ENCODE peak calls at places on chromosomes 6 and 20, in nine cellular contexts. Z, A, G, N, C, J, B, W and Q are unnamed samples.

GRCh38 chr6:42136508-42137191 is 5.8 kb downstream of the C6orf132 start:
- DNase-seq in A (no peak), W (no peak), J (no peak), C (no peak), G (no peak), Z (no peak), B (no peak), N (peak; percentile 87), Q (peak; percentile 26)

GRCh38 chr6:104689551-104690205 is 170.0 kb downstream of the HACE1 start:
- DNase-seq in C (no peak), Z (no peak), G (no peak), W (no peak), B (no peak), J (no peak), N (no peak), A (no peak), Q (no peak)

GRCh38 chr20:46128310-46129151 is 10.4 kb downstream of the CD40 start:
- DNase-seq in G (peak; percentile 22), C (peak; percentile 36), J (no peak), Z (no peak), A (no peak), N (no peak), W (peak; percentile 35), B (peak; percentile 69), Q (peak; percentile 61)

GRCh38 chr6:113488812-113489685 is 368.1 kb upstream of the MARCKS start:
- DNase-seq in N (no peak), J (no peak), B (no peak), W (no peak), Z (no peak), A (no peak), C (no peak), G (no peak), Q (no peak)

GRCh38 chr6:12324096-12324495 is 33.9 kb downstream of the EDN1 start:
- DNase-seq in N (no peak), W (no peak), B (no peak), J (no peak), A (no peak), G (no peak), Z (no peak), C (no peak), Q (no peak)

GRCh38 chr6:147642458-147642857 is 134.0 kb downstream of the SAMD5 start:
- DNase-seq in N (no peak), J (no peak), G (no peak), B (no peak), C (no peak), W (no peak), A (no peak), Z (no peak), Q (no peak)

GRCh38 chr6:52495859-52496396 is 75.8 kb downstream of the EFHC1 start:
- DNase-seq in G (no peak), B (no peak), C (no peak), Z (no peak), W (no peak), J (no peak), A (no peak), N (no peak), Q (no peak)

GRCh38 chr6:166570929-166571699 is 15.4 kb downstream of the RAMACL start:
- DNase-seq in C (no peak), N (no peak), Z (no peak), G (no peak), A (no peak), B (no peak), J (no peak), W (no peak), Q (no peak)

GRCh38 chr20:46108435-46108841 is 9.7 kb upstream of the CD40 start:
- DNase-seq in A (no peak), W (no peak), C (no peak), N (peak; percentile 74), G (no peak), Z (no peak), B (no peak), J (no peak), Q (no peak)

GRCh38 chr6:94668896-94669295 is 908.4 kb upstream of the MANEA start:
- DNase-seq in A (no peak), J (no peak), B (no peak), G (no peak), C (no peak), N (no peak), W (no peak), Z (no peak), Q (no peak)

GRCh38 chr6:133169901-133170300 is 71.3 kb upstream of the EYA4 start:
- DNase-seq in N (no peak), B (no peak), J (no peak), W (no peak), A (no peak), Z (no peak), G (no peak), C (no peak), Q (no peak)

GRCh38 chr6:2266845-2267244 is 21.4 kb upstream of the GMDS start:
- DNase-seq in C (no peak), G (no peak), Z (no peak), W (no peak), J (no peak), N (no peak), B (no peak), A (no peak), Q (no peak)

GRCh38 chr6:24951831-24952299 is 16.1 kb upstream of the RIPOR2 start:
- DNase-seq in B (no peak), J (no peak), C (no peak), Z (no peak), G (peak; percentile 13), W (no peak), A (peak; percentile 37), N (no peak), Q (no peak)

GRCh38 chr6:159168536-159169192 is 536 bp upstream of the FNDC1 start:
- DNase-seq in N (no peak), G (peak; percentile 24), Z (peak; percentile 47), J (no peak), B (no peak), W (peak; percentile 38), A (no peak), C (peak; percentile 39), Q (peak; percentile 61)

GRCh38 chr6:45514454-45514853 is 136.7 kb upstream of the SUPT3H start:
- DNase-seq in J (no peak), A (no peak), G (no peak), B (no peak), C (no peak), N (no peak), W (no peak), Z (no peak), Q (no peak)

GRCh38 chr6:44725070-44725469 is 337.6 kb downstream of the CDC5L start:
- DNase-seq in W (no peak), J (no peak), B (no peak), Z (no peak), A (no peak), C (no peak), G (no peak), N (no peak), Q (no peak)

GRCh38 chr6:15887491-15888461 is 224.9 kb upstream of the DTNBP1 start:
- DNase-seq in N (no peak), B (no peak), A (no peak), Z (no peak), G (no peak), C (no peak), J (no peak), W (no peak), Q (no peak)

GRCh38 chr6:106745824-106746610 is 116.6 kb downstream of the QRSL1 start:
- DNase-seq in C (no peak), J (no peak), G (no peak), W (no peak), Z (no peak), N (no peak), A (no peak), B (no peak), Q (no peak)

GRCh38 chr6:8006208-8006607 is 58.0 kb downstream of the BLOC1S5 start:
- DNase-seq in J (no peak), G (no peak), Z (no peak), W (no peak), C (no peak), A (no peak), B (no peak), N (peak; percentile 42), Q (no peak)

GRCh38 chr6:149190228-149190831 is 127.2 kb upstream of the TAB2 start:
- DNase-seq in A (peak; percentile 39), Z (peak; percentile 20), C (no peak), N (no peak), W (no peak), G (no peak), B (no peak), J (peak; percentile 63), Q (no peak)

GRCh38 chr6:53310751-53311585 is 37.8 kb downstream of the ELOVL5 start:
- DNase-seq in B (no peak), A (no peak), W (no peak), G (no peak), Z (no peak), N (no peak), C (no peak), J (no peak), Q (no peak)

GRCh38 chr6:157755752-157756411 is 67.2 kb upstream of the SNX9 start:
- DNase-seq in N (no peak), G (no peak), Z (no peak), A (no peak), J (no peak), W (no peak), B (no peak), C (no peak), Q (no peak)

GRCh38 chr6:84422380-84422968 is 195.0 kb upstream of the CEP162 start:
- DNase-seq in J (peak; percentile 36), A (no peak), N (peak; percentile 28), B (no peak), G (peak; percentile 65), C (peak; percentile 76), Z (peak; percentile 46), W (peak; percentile 39), Q (peak; percentile 82)
- TF ChIP-seq CTCF in J (no peak), A (no peak), N (peak; percentile 54), B (peak; percentile 25), G (peak; percentile 74), C (peak; percentile 93), Z (peak; percentile 58), W (peak; percentile 65), Q (peak; percentile 84)

GRCh38 chr20:24100370-24101011 is 111.9 kb upstream of the GGTLC1 start:
- DNase-seq in C (peak; percentile 35), B (no peak), G (peak; percentile 47), W (no peak), J (no peak), N (peak; percentile 29), A (peak; percentile 52), Z (peak; percentile 28), Q (peak; percentile 35)
- TF ChIP-seq CTCF in C (peak; percentile 86), B (peak; percentile 32), G (peak; percentile 57), W (peak; percentile 73), J (peak; percentile 38), N (peak; percentile 71), A (peak; percentile 80), Z (peak; percentile 79), Q (peak; percentile 82)

DNA sequence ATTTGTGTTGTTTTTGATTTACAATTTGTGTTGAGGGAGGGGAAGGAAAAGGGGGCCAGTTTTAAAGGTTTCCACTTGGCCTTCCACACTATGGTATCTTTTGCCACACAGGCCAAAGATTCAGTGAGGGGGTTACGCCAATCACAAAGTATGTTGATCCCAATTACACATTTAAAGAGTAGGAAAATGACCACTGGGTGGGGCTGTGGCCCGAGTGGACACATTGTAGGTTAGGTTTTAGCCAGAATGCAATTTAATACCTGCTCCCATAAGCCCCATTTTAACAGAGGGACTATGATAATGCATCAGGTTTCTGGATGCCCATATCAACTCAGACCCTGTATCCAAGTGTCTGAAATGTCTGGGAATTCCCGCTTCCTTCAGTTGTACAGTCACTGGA is 15.6 kb downstream of the VGLL2 start:
- DNase-seq in Z (no peak), J (no peak), W (no peak), G (no peak), C (no peak), A (no peak), B (no peak), N (no peak), Q (no peak)
- TF ChIP-seq CTCF in Z (peak; percentile 29), J (no peak), W (peak; percentile 29), G (no peak), C (peak; percentile 42), A (no peak), B (no peak), N (no peak), Q (peak; percentile 32)

GRCh38 chr6:139369568-139370046 is 4.8 kb downstream of the CITED2 start:
- DNase-seq in J (no peak), C (no peak), G (no peak), B (no peak), W (no peak), N (peak; percentile 49), A (no peak), Z (no peak), Q (no peak)
- TF ChIP-seq CTCF in J (no peak), C (peak; percentile 84), G (peak; percentile 83), B (peak; percentile 71), W (peak; percentile 81), N (peak; percentile 33), A (peak; percentile 82), Z (peak; percentile 79), Q (peak; percentile 88)